ENCODE peak calls at places on chromosome 18, in eight cellular contexts. One of them, this sample, is unnamed.

GRCh38 chr18:22558945-22559385 is 141.2 kb upstream of the CTAGE1 start:
- DNase-seq in T follicular helper cell: no peak
- DNase-seq in hepatocyte: peak
- DNase-seq in NCI-H1417: peak
- DNase-seq in HAP-1: no peak
- DNase-seq in GOT3: no peak
- DNase-seq in hypothalamus: no peak
- DNase-seq in activated T-cell treated with anti-CD3 and anti-CD28 coated beads, Interleukin-2, amount 50 U/mL, for 4 hours: no peak
- DNase-seq in this sample: no peak

GRCh38 chr18:67425724-67426123 is 90.8 kb downstream of the DSEL start:
- DNase-seq in hepatocyte: peak
- DNase-seq in GOT3: no peak
- DNase-seq in NCI-H1417: no peak
- DNase-seq in HAP-1: no peak
- DNase-seq in hypothalamus: no peak
- DNase-seq in T follicular helper cell: no peak
- DNase-seq in activated T-cell treated with anti-CD3 and anti-CD28 coated beads, Interleukin-2, amount 50 U/mL, for 4 hours: no peak
- DNase-seq in this sample: no peak

GRCh38 chr18:28136071-28136470 is 40.9 kb downstream of the CDH2 start:
- DNase-seq in HAP-1: no peak
- DNase-seq in hypothalamus: no peak
- DNase-seq in hepatocyte: no peak
- DNase-seq in activated T-cell treated with anti-CD3 and anti-CD28 coated beads, Interleukin-2, amount 50 U/mL, for 4 hours: no peak
- DNase-seq in T follicular helper cell: no peak
- DNase-seq in NCI-H1417: no peak
- DNase-seq in GOT3: no peak
- DNase-seq in this sample: no peak

GRCh38 chr18:76978616-76979015 is 154.0 kb downstream of the MBP start:
- DNase-seq in activated T-cell treated with anti-CD3 and anti-CD28 coated beads, Interleukin-2, amount 50 U/mL, for 4 hours: no peak
- DNase-seq in hypothalamus: no peak
- DNase-seq in NCI-H1417: no peak
- DNase-seq in hepatocyte: no peak
- DNase-seq in GOT3: no peak
- DNase-seq in HAP-1: no peak
- DNase-seq in T follicular helper cell: no peak
- DNase-seq in this sample: no peak

GRCh38 chr18:56139792-56140254 is 498.6 kb downstream of the TXNL1 start:
- DNase-seq in GOT3: no peak
- DNase-seq in hepatocyte: peak
- DNase-seq in NCI-H1417: no peak
- DNase-seq in T follicular helper cell: no peak
- DNase-seq in hypothalamus: peak
- DNase-seq in activated T-cell treated with anti-CD3 and anti-CD28 coated beads, Interleukin-2, amount 50 U/mL, for 4 hours: no peak
- DNase-seq in HAP-1: no peak
- DNase-seq in this sample: no peak

GRCh38 chr18:11661430-11661829 is 27.6 kb upstream of the GNAL start:
- DNase-seq in hepatocyte: no peak
- DNase-seq in GOT3: no peak
- DNase-seq in T follicular helper cell: no peak
- DNase-seq in NCI-H1417: no peak
- DNase-seq in HAP-1: no peak
- DNase-seq in hypothalamus: no peak
- DNase-seq in activated T-cell treated with anti-CD3 and anti-CD28 coated beads, Interleukin-2, amount 50 U/mL, for 4 hours: no peak
- DNase-seq in this sample: no peak

GRCh38 chr18:22434973-22435608 is 17.4 kb upstream of the CTAGE1 start:
- DNase-seq in T follicular helper cell: no peak
- DNase-seq in hypothalamus: no peak
- DNase-seq in HAP-1: no peak
- DNase-seq in hepatocyte: no peak
- DNase-seq in NCI-H1417: no peak
- DNase-seq in activated T-cell treated with anti-CD3 and anti-CD28 coated beads, Interleukin-2, amount 50 U/mL, for 4 hours: no peak
- DNase-seq in GOT3: no peak
- DNase-seq in this sample: no peak

GRCh38 chr18:74397572-74397971 is 59.5 kb downstream of the DIPK1C start:
- DNase-seq in HAP-1: no peak
- DNase-seq in activated T-cell treated with anti-CD3 and anti-CD28 coated beads, Interleukin-2, amount 50 U/mL, for 4 hours: no peak
- DNase-seq in GOT3: no peak
- DNase-seq in NCI-H1417: no peak
- DNase-seq in hepatocyte: no peak
- DNase-seq in hypothalamus: no peak
- DNase-seq in T follicular helper cell: no peak
- DNase-seq in this sample: no peak

GRCh38 chr18:666177-666576 is 8.7 kb downstream of the TYMS start:
- DNase-seq in GOT3: no peak
- DNase-seq in activated T-cell treated with anti-CD3 and anti-CD28 coated beads, Interleukin-2, amount 50 U/mL, for 4 hours: no peak
- DNase-seq in hypothalamus: no peak
- DNase-seq in T follicular helper cell: no peak
- DNase-seq in hepatocyte: no peak
- DNase-seq in NCI-H1417: no peak
- DNase-seq in HAP-1: no peak
- DNase-seq in this sample: no peak

GRCh38 chr18:58186258-58186948 is 142.4 kb downstream of the NEDD4L start:
- DNase-seq in hepatocyte: peak
- DNase-seq in GOT3: no peak
- DNase-seq in NCI-H1417: no peak
- DNase-seq in activated T-cell treated with anti-CD3 and anti-CD28 coated beads, Interleukin-2, amount 50 U/mL, for 4 hours: no peak
- DNase-seq in HAP-1: no peak
- DNase-seq in hypothalamus: no peak
- DNase-seq in T follicular helper cell: no peak
- DNase-seq in this sample: no peak

GRCh38 chr18:3703732-3704176 is 253.8 kb downstream of the TGIF1 start:
- DNase-seq in HAP-1: peak
- DNase-seq in hepatocyte: peak
- DNase-seq in activated T-cell treated with anti-CD3 and anti-CD28 coated beads, Interleukin-2, amount 50 U/mL, for 4 hours: no peak
- DNase-seq in NCI-H1417: peak
- DNase-seq in hypothalamus: no peak
- DNase-seq in T follicular helper cell: no peak
- DNase-seq in GOT3: peak
- DNase-seq in this sample: peak

GRCh38 chr18:21604711-21605110 is 4.2 kb upstream of the ESCO1 start:
- DNase-seq in hepatocyte: no peak
- DNase-seq in NCI-H1417: no peak
- DNase-seq in hypothalamus: no peak
- DNase-seq in GOT3: no peak
- DNase-seq in T follicular helper cell: no peak
- DNase-seq in HAP-1: no peak
- DNase-seq in activated T-cell treated with anti-CD3 and anti-CD28 coated beads, Interleukin-2, amount 50 U/mL, for 4 hours: no peak
- DNase-seq in this sample: no peak